ENCODE peak calls at places on chromosome 3, in nine cellular contexts. One of them, this sample, is unnamed.

GRCh38 chr3:114498779-114499370 is 205.0 kb downstream of the TIGIT start:
- DNase-seq in uterus: no peak
- DNase-seq in endothelial cell of umbilical vein: no peak
- DNase-seq in adrenal gland: peak; percentile 57
- DNase-seq in IMR-90: peak; percentile 81
- DNase-seq in GM12892: no peak
- DNase-seq in NB4: peak; percentile 30
- DNase-seq in tibial nerve: no peak
- DNase-seq in sigmoid colon: no peak
- DNase-seq in this sample: no peak

GRCh38 chr3:142319094-142319493 is 93.7 kb upstream of the GK5 start:
- DNase-seq in GM12892: no peak
- DNase-seq in IMR-90: peak; percentile 71
- DNase-seq in adrenal gland: no peak
- DNase-seq in uterus: no peak
- DNase-seq in endothelial cell of umbilical vein: no peak
- DNase-seq in NB4: no peak
- DNase-seq in sigmoid colon: no peak
- DNase-seq in tibial nerve: no peak
- DNase-seq in this sample: peak; percentile 75

GRCh38 chr3:37257581-37257980 is 83.2 kb upstream of the LRRFIP2 start:
- DNase-seq in NB4: no peak
- DNase-seq in IMR-90: no peak
- DNase-seq in uterus: no peak
- DNase-seq in tibial nerve: no peak
- DNase-seq in endothelial cell of umbilical vein: peak; percentile 17
- DNase-seq in adrenal gland: no peak
- DNase-seq in GM12892: no peak
- DNase-seq in sigmoid colon: no peak
- DNase-seq in this sample: no peak

GRCh38 chr3:94011208-94011842 is 17.1 kb downstream of the STX19 start:
- DNase-seq in GM12892: no peak
- DNase-seq in tibial nerve: no peak
- DNase-seq in uterus: no peak
- DNase-seq in endothelial cell of umbilical vein: no peak
- DNase-seq in adrenal gland: no peak
- DNase-seq in IMR-90: no peak
- DNase-seq in NB4: no peak
- DNase-seq in sigmoid colon: no peak
- DNase-seq in this sample: peak; percentile 14

GRCh38 chr3:170605490-170605889 is 19.6 kb upstream of the SLC7A14 start:
- DNase-seq in adrenal gland: no peak
- DNase-seq in endothelial cell of umbilical vein: no peak
- DNase-seq in GM12892: no peak
- DNase-seq in tibial nerve: no peak
- DNase-seq in IMR-90: no peak
- DNase-seq in NB4: no peak
- DNase-seq in uterus: no peak
- DNase-seq in sigmoid colon: no peak
- DNase-seq in this sample: no peak

GRCh38 chr3:192851821-192852352 is 65.8 kb downstream of the MB21D2 start:
- DNase-seq in IMR-90: peak; percentile 42
- DNase-seq in endothelial cell of umbilical vein: peak; percentile 92
- DNase-seq in uterus: no peak
- DNase-seq in NB4: peak; percentile 39
- DNase-seq in tibial nerve: peak; percentile 33
- DNase-seq in sigmoid colon: peak; percentile 78
- DNase-seq in adrenal gland: peak; percentile 91
- DNase-seq in GM12892: no peak
- DNase-seq in this sample: no peak

GRCh38 chr3:122982202-122983185 is 45.1 kb downstream of the SEMA5B start:
- DNase-seq in sigmoid colon: peak; percentile 72
- DNase-seq in adrenal gland: no peak
- DNase-seq in NB4: no peak
- DNase-seq in tibial nerve: no peak
- DNase-seq in GM12892: no peak
- DNase-seq in IMR-90: no peak
- DNase-seq in endothelial cell of umbilical vein: no peak
- DNase-seq in uterus: no peak
- DNase-seq in this sample: no peak

GRCh38 chr3:60531759-60532158 is 719.5 kb downstream of the FHIT start:
- DNase-seq in GM12892: no peak
- DNase-seq in NB4: no peak
- DNase-seq in endothelial cell of umbilical vein: no peak
- DNase-seq in IMR-90: no peak
- DNase-seq in uterus: no peak
- DNase-seq in sigmoid colon: no peak
- DNase-seq in tibial nerve: no peak
- DNase-seq in adrenal gland: no peak
- DNase-seq in this sample: no peak

GRCh38 chr3:78867409-78868372 is 900.1 kb downstream of the ROBO1 start:
- DNase-seq in tibial nerve: no peak
- DNase-seq in GM12892: no peak
- DNase-seq in uterus: no peak
- DNase-seq in sigmoid colon: no peak
- DNase-seq in adrenal gland: no peak
- DNase-seq in NB4: no peak
- DNase-seq in endothelial cell of umbilical vein: peak; percentile 11
- DNase-seq in IMR-90: peak; percentile 73
- DNase-seq in this sample: no peak

GRCh38 chr3:43782541-43782940 is 91.8 kb downstream of the ABHD5 start:
- DNase-seq in NB4: no peak
- DNase-seq in tibial nerve: no peak
- DNase-seq in IMR-90: no peak
- DNase-seq in sigmoid colon: no peak
- DNase-seq in adrenal gland: no peak
- DNase-seq in uterus: no peak
- DNase-seq in GM12892: no peak
- DNase-seq in endothelial cell of umbilical vein: no peak
- DNase-seq in this sample: no peak

GRCh38 chr3:107512108-107512507 is 10.7 kb upstream of the BBX start:
- DNase-seq in sigmoid colon: no peak
- DNase-seq in endothelial cell of umbilical vein: no peak
- DNase-seq in GM12892: no peak
- DNase-seq in IMR-90: no peak
- DNase-seq in uterus: no peak
- DNase-seq in tibial nerve: no peak
- DNase-seq in adrenal gland: no peak
- DNase-seq in NB4: no peak
- DNase-seq in this sample: no peak

GRCh38 chr3:157532529-157533297 is 29.5 kb upstream of the VEPH1 start:
- DNase-seq in IMR-90: peak; percentile 92
- DNase-seq in endothelial cell of umbilical vein: peak; percentile 94
- DNase-seq in sigmoid colon: no peak
- DNase-seq in uterus: no peak
- DNase-seq in adrenal gland: peak; percentile 38
- DNase-seq in tibial nerve: peak; percentile 55
- DNase-seq in GM12892: peak; percentile 17
- DNase-seq in NB4: peak; percentile 73
- DNase-seq in this sample: peak; percentile 66

GRCh38 chr3:168881804-168882203 is 781.7 kb downstream of the MECOM start:
- DNase-seq in tibial nerve: no peak
- DNase-seq in endothelial cell of umbilical vein: no peak
- DNase-seq in IMR-90: no peak
- DNase-seq in adrenal gland: no peak
- DNase-seq in NB4: no peak
- DNase-seq in GM12892: no peak
- DNase-seq in uterus: no peak
- DNase-seq in sigmoid colon: no peak
- DNase-seq in this sample: no peak

GRCh38 chr3:197742795-197743194 is 6.1 kb upstream of the RUBCN start:
- DNase-seq in tibial nerve: no peak
- DNase-seq in GM12892: no peak
- DNase-seq in uterus: no peak
- DNase-seq in sigmoid colon: no peak
- DNase-seq in NB4: no peak
- DNase-seq in IMR-90: no peak
- DNase-seq in adrenal gland: no peak
- DNase-seq in endothelial cell of umbilical vein: no peak
- DNase-seq in this sample: no peak

GRCh38 chr3:130488769-130489450 is 28.1 kb upstream of the COL6A6 start:
- DNase-seq in GM12892: no peak
- DNase-seq in adrenal gland: no peak
- DNase-seq in IMR-90: no peak
- DNase-seq in uterus: no peak
- DNase-seq in sigmoid colon: no peak
- DNase-seq in endothelial cell of umbilical vein: no peak
- DNase-seq in tibial nerve: no peak
- DNase-seq in NB4: no peak
- DNase-seq in this sample: no peak

DNA sequence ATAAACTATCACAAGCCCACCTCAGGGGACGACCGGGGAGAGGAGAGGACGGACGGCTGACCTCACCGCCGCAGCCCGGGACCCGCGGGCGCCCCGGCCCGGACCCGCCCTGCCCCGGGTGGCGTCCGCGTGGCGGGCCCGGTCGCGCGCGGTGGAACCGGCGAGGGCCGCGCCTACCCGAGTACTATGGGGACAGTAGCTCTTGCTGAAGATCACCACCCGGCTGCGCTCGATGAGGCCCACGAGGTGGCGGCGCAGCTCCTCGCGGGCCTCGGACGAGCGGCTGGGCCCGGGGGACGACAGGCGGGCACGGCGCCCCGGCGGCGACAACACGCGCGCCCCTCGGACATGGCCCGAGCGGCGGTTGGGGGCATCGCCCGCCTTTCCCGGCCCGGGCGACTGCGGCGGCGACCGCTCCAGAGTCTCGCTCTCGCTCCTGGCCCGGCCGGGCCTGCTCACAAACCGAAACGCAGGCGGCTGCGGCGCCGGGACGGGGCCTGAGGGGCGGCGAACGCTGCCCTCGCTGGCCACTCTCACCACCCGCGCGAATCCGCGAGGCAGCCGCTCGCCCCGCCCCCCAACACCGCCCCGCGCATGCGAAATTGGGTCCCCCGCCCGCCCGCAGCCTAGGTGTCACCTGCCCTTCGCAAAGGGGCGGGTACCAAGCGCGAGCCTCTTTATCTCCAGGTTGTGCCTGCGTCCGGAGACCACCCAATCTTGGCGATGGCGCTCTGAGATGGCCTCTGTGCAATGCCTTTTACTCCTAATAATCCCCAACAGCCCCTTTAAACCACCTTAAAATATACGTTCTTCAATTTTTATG is at the start of gene TXNRD3:
- DNase-seq in endothelial cell of umbilical vein: peak; percentile 64
- DNase-seq in sigmoid colon: peak; percentile 86
- DNase-seq in GM12892: peak; percentile 31
- DNase-seq in NB4: peak; percentile 74
- DNase-seq in tibial nerve: peak; percentile 69
- DNase-seq in uterus: peak; percentile 74
- DNase-seq in adrenal gland: peak; percentile 88
- DNase-seq in IMR-90: peak; percentile 49
- DNase-seq in this sample: peak; percentile 63
- TF ChIP-seq POLR2A in endothelial cell of umbilical vein: no peak
- TF ChIP-seq POLR2A in sigmoid colon: no peak
- TF ChIP-seq POLR2A in GM12892: no peak
- TF ChIP-seq POLR2A in NB4: peak; percentile 54
- TF ChIP-seq POLR2A in tibial nerve: peak; percentile 72
- TF ChIP-seq POLR2A in uterus: peak; percentile 42
- TF ChIP-seq POLR2A in adrenal gland: peak; percentile 83
- TF ChIP-seq POLR2A in IMR-90: peak; percentile 64
- TF ChIP-seq POLR2A in this sample: no peak

GRCh38 chr3:50268703-50269451 is at the start of gene SEMA3B:
- DNase-seq in sigmoid colon: peak; percentile 86
- DNase-seq in tibial nerve: no peak
- DNase-seq in GM12892: no peak
- DNase-seq in IMR-90: no peak
- DNase-seq in adrenal gland: peak; percentile 94
- DNase-seq in endothelial cell of umbilical vein: no peak
- DNase-seq in NB4: no peak
- DNase-seq in uterus: peak; percentile 64
- DNase-seq in this sample: no peak
- TF ChIP-seq POLR2A in sigmoid colon: peak; percentile 25
- TF ChIP-seq POLR2A in tibial nerve: peak; percentile 54
- TF ChIP-seq POLR2A in GM12892: no peak
- TF ChIP-seq POLR2A in IMR-90: no peak
- TF ChIP-seq POLR2A in adrenal gland: peak; percentile 72
- TF ChIP-seq POLR2A in endothelial cell of umbilical vein: no peak
- TF ChIP-seq POLR2A in NB4: no peak
- TF ChIP-seq POLR2A in uterus: no peak
- TF ChIP-seq POLR2A in this sample: no peak

GRCh38 chr3:185824051-185824466 is 783 bp downstream of the IGF2BP2 start:
- DNase-seq in NB4: peak; percentile 37
- DNase-seq in sigmoid colon: no peak
- DNase-seq in adrenal gland: peak; percentile 30
- DNase-seq in GM12892: peak; percentile 20
- DNase-seq in tibial nerve: no peak
- DNase-seq in IMR-90: no peak
- DNase-seq in uterus: peak; percentile 27
- DNase-seq in endothelial cell of umbilical vein: peak; percentile 49
- DNase-seq in this sample: no peak
- TF ChIP-seq POLR2A in NB4: no peak
- TF ChIP-seq POLR2A in sigmoid colon: no peak
- TF ChIP-seq POLR2A in adrenal gland: no peak
- TF ChIP-seq POLR2A in GM12892: no peak
- TF ChIP-seq POLR2A in tibial nerve: no peak
- TF ChIP-seq POLR2A in IMR-90: no peak
- TF ChIP-seq POLR2A in uterus: no peak
- TF ChIP-seq POLR2A in endothelial cell of umbilical vein: no peak
- TF ChIP-seq POLR2A in this sample: no peak

GRCh38 chr3:10215578-10216368 is 32.5 kb upstream of the TATDN2 start:
- DNase-seq in GM12892: no peak
- DNase-seq in uterus: no peak
- DNase-seq in tibial nerve: no peak
- DNase-seq in adrenal gland: no peak
- DNase-seq in sigmoid colon: no peak
- DNase-seq in IMR-90: no peak
- DNase-seq in endothelial cell of umbilical vein: no peak
- DNase-seq in NB4: no peak
- DNase-seq in this sample: no peak
- TF ChIP-seq POLR2A in GM12892: no peak
- TF ChIP-seq POLR2A in uterus: no peak
- TF ChIP-seq POLR2A in tibial nerve: no peak
- TF ChIP-seq POLR2A in adrenal gland: no peak
- TF ChIP-seq POLR2A in sigmoid colon: no peak
- TF ChIP-seq POLR2A in IMR-90: no peak
- TF ChIP-seq POLR2A in endothelial cell of umbilical vein: no peak
- TF ChIP-seq POLR2A in NB4: no peak
- TF ChIP-seq POLR2A in this sample: no peak

GRCh38 chr3:57199895-57200297 is at the start of gene HESX1:
- DNase-seq in IMR-90: no peak
- DNase-seq in sigmoid colon: no peak
- DNase-seq in tibial nerve: no peak
- DNase-seq in NB4: no peak
- DNase-seq in GM12892: no peak
- DNase-seq in endothelial cell of umbilical vein: no peak
- DNase-seq in adrenal gland: no peak
- DNase-seq in uterus: no peak
- DNase-seq in this sample: peak; percentile 29
- TF ChIP-seq POLR2A in IMR-90: no peak
- TF ChIP-seq POLR2A in sigmoid colon: no peak
- TF ChIP-seq POLR2A in tibial nerve: no peak
- TF ChIP-seq POLR2A in NB4: no peak
- TF ChIP-seq POLR2A in GM12892: no peak
- TF ChIP-seq POLR2A in endothelial cell of umbilical vein: no peak
- TF ChIP-seq POLR2A in adrenal gland: no peak
- TF ChIP-seq POLR2A in uterus: no peak
- TF ChIP-seq POLR2A in this sample: no peak

This sample was measured in erythroblast.